ENCODE peak calls at places on chromosome 4, in four cellular contexts. Q is aorta; S is Calu3; E is CD4-positive, alpha-beta T cell. R is an unnamed sample.

GRCh38 chr4:147984065-147984777 is 252.3 kb downstream of the ARHGAP10 start:
- DNase-seq in Q (peak; percentile 46), S (peak; percentile 13), E (no peak), R (no peak)

GRCh38 chr4:71259911-71260331 is 78.9 kb upstream of the SLC4A4 start:
- DNase-seq in Q (peak; percentile 44), S (peak; percentile 3), E (no peak), R (no peak)

GRCh38 chr4:6443035-6444023 is 29.1 kb downstream of the PPP2R2C start:
- DNase-seq in Q (no peak), S (no peak), E (no peak), R (no peak)

GRCh38 chr4:184826315-184827266 is 823 bp upstream of the ACSL1 start:
- DNase-seq in Q (peak; percentile 64), S (no peak), E (peak; percentile 53), R (peak; percentile 61)

GRCh38 chr4:183435803-183436202 is 8.6 kb upstream of the CDKN2AIP start:
- DNase-seq in Q (no peak), S (no peak), E (no peak), R (no peak)

GRCh38 chr4:161916010-161916409 is 247.8 kb downstream of the FSTL5 start:
- DNase-seq in Q (no peak), S (no peak), E (no peak), R (no peak)

GRCh38 chr4:183478123-183478522 is 26.7 kb upstream of the ING2 start:
- DNase-seq in Q (no peak), S (no peak), E (no peak), R (no peak)

GRCh38 chr4:143653031-143653430 is 47.4 kb downstream of the FREM3 start:
- DNase-seq in Q (no peak), S (no peak), E (no peak), R (no peak)

GRCh38 chr4:47271296-47271695 is 192.2 kb downstream of the COMMD8 start:
- DNase-seq in Q (no peak), S (no peak), E (no peak), R (no peak)